ENCODE peak calls at places on chromosome 6, in six cellular contexts. One of them, this sample, is unnamed. For H3K36me3, the result is how much of the 10 kb centered on the place peaks cover.

GRCh38 chr6:44285552-44286284 is 15.5 kb downstream of the TMEM151B start:
- DNase-seq in mucosa of descending colon: no peak
- DNase-seq in mesenchymal stem cell: peak
- DNase-seq in right lobe of liver: no peak
- DNase-seq in heart right ventricle: no peak
- DNase-seq in uterus: no peak
- DNase-seq in this sample: no peak

GRCh38 chr6:39952170-39952569 is 17.9 kb upstream of the MOCS1 start:
- DNase-seq in mucosa of descending colon: no peak
- DNase-seq in heart right ventricle: no peak
- DNase-seq in uterus: no peak
- DNase-seq in mesenchymal stem cell: no peak
- DNase-seq in right lobe of liver: no peak
- DNase-seq in this sample: no peak

GRCh38 chr6:19723533-19723932 is 113.6 kb upstream of the ID4 start:
- DNase-seq in mucosa of descending colon: no peak
- DNase-seq in right lobe of liver: no peak
- DNase-seq in mesenchymal stem cell: peak
- DNase-seq in heart right ventricle: no peak
- DNase-seq in uterus: no peak
- DNase-seq in this sample: no peak

GRCh38 chr6:3806169-3806922 is 42.8 kb upstream of the FAM50B start:
- DNase-seq in uterus: no peak
- DNase-seq in mucosa of descending colon: no peak
- DNase-seq in heart right ventricle: no peak
- DNase-seq in right lobe of liver: no peak
- DNase-seq in mesenchymal stem cell: no peak
- DNase-seq in this sample: no peak

GRCh38 chr6:13259393-13259792 is 68.9 kb downstream of the TBC1D7 start:
- DNase-seq in uterus: no peak
- DNase-seq in mucosa of descending colon: no peak
- DNase-seq in mesenchymal stem cell: no peak
- DNase-seq in heart right ventricle: no peak
- DNase-seq in right lobe of liver: no peak
- DNase-seq in this sample: no peak

GRCh38 chr6:41705996-41706835 is 29.2 kb downstream of the TFEB start:
- DNase-seq in uterus: peak
- DNase-seq in mesenchymal stem cell: peak
- DNase-seq in right lobe of liver: no peak
- DNase-seq in heart right ventricle: peak
- DNase-seq in mucosa of descending colon: peak
- DNase-seq in this sample: peak

GRCh38 chr6:1663511-1663910 is 53.8 kb downstream of the FOXC1 start:
- DNase-seq in mucosa of descending colon: no peak
- DNase-seq in heart right ventricle: no peak
- DNase-seq in uterus: no peak
- DNase-seq in mesenchymal stem cell: no peak
- DNase-seq in right lobe of liver: no peak
- DNase-seq in this sample: no peak

GRCh38 chr6:55198708-55199107 is 24.4 kb downstream of the HCRTR2 start:
- DNase-seq in right lobe of liver: no peak
- DNase-seq in mucosa of descending colon: no peak
- DNase-seq in uterus: no peak
- DNase-seq in mesenchymal stem cell: no peak
- DNase-seq in heart right ventricle: no peak
- DNase-seq in this sample: no peak

GRCh38 chr6:40852667-40853383 is 186.2 kb downstream of the UNC5CL start:
- DNase-seq in uterus: no peak
- DNase-seq in heart right ventricle: no peak
- DNase-seq in right lobe of liver: no peak
- DNase-seq in mesenchymal stem cell: peak
- DNase-seq in mucosa of descending colon: no peak
- DNase-seq in this sample: no peak

GRCh38 chr6:154157082-154157481 is 118.0 kb downstream of the OPRM1 start:
- DNase-seq in uterus: no peak
- DNase-seq in right lobe of liver: no peak
- DNase-seq in heart right ventricle: no peak
- DNase-seq in mucosa of descending colon: no peak
- DNase-seq in mesenchymal stem cell: no peak
- DNase-seq in this sample: no peak

GRCh38 chr6:134235937-134236751 is 81.8 kb downstream of the SGK1 start:
- DNase-seq in right lobe of liver: no peak
- DNase-seq in heart right ventricle: no peak
- DNase-seq in uterus: no peak
- DNase-seq in mucosa of descending colon: no peak
- DNase-seq in mesenchymal stem cell: peak
- DNase-seq in this sample: no peak

GRCh38 chr6:111087106-111087835 is at the start of gene SLC16A10:
- DNase-seq in heart right ventricle: peak
- DNase-seq in uterus: peak
- DNase-seq in mucosa of descending colon: peak
- DNase-seq in mesenchymal stem cell: peak
- DNase-seq in right lobe of liver: peak
- DNase-seq in this sample: peak

GRCh38 chr6:32970413-32971244 is 2.2 kb downstream of the BRD2 start:
- DNase-seq in heart right ventricle: peak
- DNase-seq in uterus: peak
- DNase-seq in mucosa of descending colon: peak
- DNase-seq in right lobe of liver: peak
- DNase-seq in mesenchymal stem cell: peak
- DNase-seq in this sample: peak

GRCh38 chr6:32973144-32973854 is 4.9 kb downstream of the BRD2 start:
- DNase-seq in mucosa of descending colon: peak
- DNase-seq in uterus: no peak
- DNase-seq in right lobe of liver: peak
- DNase-seq in heart right ventricle: no peak
- DNase-seq in mesenchymal stem cell: peak
- DNase-seq in this sample: no peak

GRCh38 chr6:32971245-32971580 is 2.8 kb downstream of the BRD2 start:
- DNase-seq in mucosa of descending colon: no peak
- DNase-seq in uterus: no peak
- DNase-seq in mesenchymal stem cell: no peak
- DNase-seq in heart right ventricle: no peak
- DNase-seq in right lobe of liver: no peak
- DNase-seq in this sample: no peak

GRCh38 chr6:32972353-32973143 is 4.2 kb downstream of the BRD2 start:
- DNase-seq in heart right ventricle: peak
- DNase-seq in mesenchymal stem cell: no peak
- DNase-seq in mucosa of descending colon: peak
- DNase-seq in right lobe of liver: peak
- DNase-seq in uterus: peak
- DNase-seq in this sample: peak

DNA sequence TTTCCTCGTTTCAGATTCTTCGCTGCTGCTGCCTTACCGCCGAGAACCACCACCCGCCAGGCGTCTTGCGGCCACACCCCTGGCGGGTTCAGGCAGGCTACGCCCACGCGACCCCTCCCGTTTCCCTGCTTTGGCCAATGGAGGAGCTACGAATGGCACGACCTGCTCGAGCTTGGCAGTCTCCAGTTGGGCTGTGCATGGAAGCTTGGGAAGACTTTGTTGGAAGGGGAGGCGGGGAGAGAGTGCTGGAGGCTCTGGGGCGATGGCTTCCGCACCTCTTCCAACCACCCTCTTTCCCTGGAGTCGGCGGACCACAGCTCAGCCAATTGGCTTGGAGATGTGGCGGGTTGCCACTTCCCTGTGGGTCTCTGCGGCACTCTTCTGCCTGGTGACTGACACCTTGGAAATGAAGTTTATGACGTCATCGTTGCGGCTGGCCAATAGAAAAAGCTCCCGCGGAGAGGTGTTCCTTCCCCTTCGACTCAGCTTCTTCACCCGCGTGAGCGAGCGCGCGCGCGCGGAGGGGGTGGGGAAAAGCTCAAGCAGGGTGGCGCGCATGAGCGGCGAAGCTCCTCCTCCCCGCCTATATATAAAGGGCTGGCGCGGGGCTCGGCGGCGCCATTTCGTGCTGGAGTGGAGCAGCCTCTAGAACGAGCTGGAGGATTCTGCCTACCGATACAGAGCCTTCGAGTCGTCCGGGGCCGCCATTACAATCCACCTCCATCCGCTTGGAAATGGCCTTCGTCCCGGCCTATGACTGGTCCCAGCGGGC is 3.4 kb downstream of the BRD2 start:
- DNase-seq in right lobe of liver: peak
- DNase-seq in mesenchymal stem cell: peak
- DNase-seq in heart right ventricle: peak
- DNase-seq in uterus: peak
- DNase-seq in mucosa of descending colon: peak
- DNase-seq in this sample: peak
- H3K36me3 ChIP-seq in right lobe of liver: under half
- H3K36me3 ChIP-seq in mesenchymal stem cell: under half
- H3K36me3 ChIP-seq in heart right ventricle: under half
- H3K36me3 ChIP-seq in uterus: under half
- H3K36me3 ChIP-seq in mucosa of descending colon: under half
- H3K36me3 ChIP-seq in this sample: under half

DNA sequence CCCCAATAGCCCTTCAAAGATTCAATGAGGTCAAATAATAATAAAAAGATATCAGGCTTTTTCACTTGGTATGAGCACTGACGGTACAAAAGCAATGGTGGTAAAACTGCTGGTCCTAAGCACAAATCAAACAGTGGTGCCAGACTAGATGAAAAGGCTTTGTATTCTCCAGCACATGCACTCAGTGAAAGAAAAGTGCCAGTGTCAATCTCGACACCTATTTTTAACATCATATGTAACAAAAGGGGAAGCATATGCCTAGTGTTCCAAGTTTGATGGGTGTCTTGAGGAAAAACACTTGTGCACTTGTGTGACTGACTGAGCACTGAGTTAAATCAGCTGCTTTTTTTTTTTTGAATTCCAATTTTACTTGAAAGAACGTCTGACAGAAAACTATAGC is 27.3 kb downstream of the MED23 start:
- DNase-seq in heart right ventricle: no peak
- DNase-seq in mesenchymal stem cell: no peak
- DNase-seq in right lobe of liver: no peak
- DNase-seq in uterus: no peak
- DNase-seq in mucosa of descending colon: no peak
- DNase-seq in this sample: no peak
- H3K36me3 ChIP-seq in heart right ventricle: under half
- H3K36me3 ChIP-seq in mesenchymal stem cell: half or more
- H3K36me3 ChIP-seq in right lobe of liver: under half
- H3K36me3 ChIP-seq in uterus: under half
- H3K36me3 ChIP-seq in mucosa of descending colon: under half
- H3K36me3 ChIP-seq in this sample: under half

GRCh38 chr6:15522026-15522425 is 140.8 kb downstream of the DTNBP1 start:
- DNase-seq in uterus: no peak
- DNase-seq in mucosa of descending colon: no peak
- DNase-seq in mesenchymal stem cell: no peak
- DNase-seq in heart right ventricle: no peak
- DNase-seq in right lobe of liver: peak
- DNase-seq in this sample: peak
- H3K36me3 ChIP-seq in uterus: under half
- H3K36me3 ChIP-seq in mucosa of descending colon: under half
- H3K36me3 ChIP-seq in mesenchymal stem cell: half or more
- H3K36me3 ChIP-seq in heart right ventricle: under half
- H3K36me3 ChIP-seq in right lobe of liver: under half
- H3K36me3 ChIP-seq in this sample: under half

DNA sequence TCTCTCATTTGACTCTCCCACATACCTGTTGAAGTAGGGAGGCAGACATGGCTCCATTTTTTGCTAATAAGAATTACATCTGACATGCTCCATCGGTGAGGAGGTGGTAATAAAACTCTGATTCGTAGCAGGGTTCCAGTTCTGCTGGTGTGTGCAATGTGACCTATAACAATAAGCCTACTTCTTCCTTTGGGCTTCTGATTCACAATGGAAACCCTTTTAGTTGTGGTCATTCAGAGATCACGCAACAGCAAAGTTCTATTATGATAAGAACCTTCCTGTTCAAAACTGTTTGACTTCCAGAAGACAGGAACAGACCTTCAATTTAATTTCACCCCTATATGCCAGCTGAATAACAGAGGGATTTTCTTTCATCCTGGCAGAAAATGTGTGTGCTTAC is 31.4 kb upstream of the GSTA4 start:
- DNase-seq in mesenchymal stem cell: no peak
- DNase-seq in mucosa of descending colon: no peak
- DNase-seq in heart right ventricle: no peak
- DNase-seq in right lobe of liver: no peak
- DNase-seq in uterus: no peak
- DNase-seq in this sample: no peak
- H3K36me3 ChIP-seq in mesenchymal stem cell: half or more
- H3K36me3 ChIP-seq in mucosa of descending colon: under half
- H3K36me3 ChIP-seq in heart right ventricle: under half
- H3K36me3 ChIP-seq in right lobe of liver: under half
- H3K36me3 ChIP-seq in uterus: under half
- H3K36me3 ChIP-seq in this sample: under half

DNA sequence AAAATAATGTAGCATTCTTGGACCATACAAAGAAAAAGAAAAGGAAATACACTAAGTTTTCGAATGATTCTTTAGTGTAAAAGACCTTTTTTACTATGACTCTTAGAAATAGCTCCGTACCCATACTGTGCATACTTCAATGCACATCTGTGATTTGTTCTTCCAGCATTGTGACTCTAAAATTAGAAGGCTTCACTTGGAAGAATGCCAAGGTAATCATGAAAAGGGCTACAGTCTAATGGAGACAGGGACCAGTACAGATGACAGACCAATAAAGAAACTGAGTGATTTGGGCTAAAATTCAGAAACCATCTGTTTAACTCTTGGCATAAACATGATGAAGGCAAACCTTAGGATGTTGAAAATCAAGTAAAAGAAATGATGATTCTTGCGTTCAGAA is 46.3 kb downstream of the CYP39A1 start:
- DNase-seq in uterus: no peak
- DNase-seq in heart right ventricle: no peak
- DNase-seq in right lobe of liver: no peak
- DNase-seq in mucosa of descending colon: no peak
- DNase-seq in mesenchymal stem cell: no peak
- DNase-seq in this sample: no peak
- H3K36me3 ChIP-seq in uterus: under half
- H3K36me3 ChIP-seq in heart right ventricle: under half
- H3K36me3 ChIP-seq in right lobe of liver: under half
- H3K36me3 ChIP-seq in mucosa of descending colon: under half
- H3K36me3 ChIP-seq in mesenchymal stem cell: under half
- H3K36me3 ChIP-seq in this sample: under half

This sample was measured in aorta.